ENCODE peak calls at places on chromosomes 16 and 17, in five cellular contexts. Q, U, L, M and D are unnamed samples.

GRCh38 chr17:33987162-33987561 is 267.9 kb upstream of the CCL2 start:
- DNase-seq in U (no peak), Q (no peak), M (no peak), L (peak), D (no peak)

GRCh38 chr16:55711959-55712876 is 56.4 kb downstream of the SLC6A2 start:
- DNase-seq in U (peak), M (peak), Q (peak), L (peak), D (no peak)

GRCh38 chr16:27982184-27982583 is 81.3 kb downstream of the GSG1L start:
- DNase-seq in Q (no peak), L (no peak), U (no peak), M (no peak), D (no peak)

GRCh38 chr17:45871718-45872117 is 22.6 kb upstream of the MAPT start:
- DNase-seq in L (no peak), M (no peak), U (no peak), Q (no peak), D (no peak)

GRCh38 chr17:17435323-17435722 is 41.5 kb upstream of the MED9 start:
- DNase-seq in L (no peak), U (no peak), M (peak), Q (peak), D (no peak)

GRCh38 chr16:8109510-8110369 is 480.6 kb downstream of the TMEM114 start:
- DNase-seq in M (no peak), L (no peak), U (no peak), Q (no peak), D (no peak)

GRCh38 chr16:2785101-2785991 is 2.0 kb downstream of the PRSS33 start:
- DNase-seq in L (no peak), U (peak), M (no peak), Q (no peak), D (no peak)

GRCh38 chr16:1620391-1620790 is 8.2 kb downstream of the CRAMP1 start:
- DNase-seq in Q (no peak), U (no peak), L (no peak), M (no peak), D (no peak)

GRCh38 chr17:55731586-55732250 is 9.1 kb upstream of the TMEM100 start:
- DNase-seq in Q (no peak), L (peak), U (peak), M (peak), D (peak)

DNA sequence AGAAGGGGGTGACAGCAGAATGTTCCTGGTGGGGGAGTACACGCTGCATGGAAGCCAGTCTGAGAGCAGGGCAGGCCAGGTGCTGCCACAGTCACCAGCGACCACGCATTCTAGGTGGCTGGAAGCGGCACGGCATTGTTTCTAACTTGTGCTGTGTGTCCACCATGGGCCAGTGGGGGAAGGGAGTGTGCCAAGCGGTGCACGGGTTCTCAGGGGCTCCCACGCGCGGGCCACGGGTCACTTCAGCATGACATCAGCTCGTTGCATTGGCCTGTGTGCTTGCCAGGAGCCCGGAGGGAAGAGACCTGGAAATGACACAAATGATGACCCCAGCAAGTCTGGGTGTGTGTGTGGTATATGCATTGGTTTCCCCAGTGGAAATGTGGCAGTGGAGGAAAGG is 164.9 kb upstream of the PLCG2 start:
- DNase-seq in L (no peak), U (no peak), Q (no peak), M (no peak), D (no peak)
- TF ChIP-seq CTCF in L (no peak), U (no peak), Q (no peak), M (no peak), D (no peak)

GRCh38 chr16:87800497-87800896 is 34.7 kb upstream of the KLHDC4 start:
- DNase-seq in Q (no peak), M (no peak), U (no peak), L (no peak), D (no peak)

GRCh38 chr16:87806246-87806607 is 40.4 kb upstream of the KLHDC4 start:
- DNase-seq in Q (no peak), U (no peak), L (no peak), M (no peak), D (no peak)

GRCh38 chr16:87802670-87803069 is 36.9 kb upstream of the KLHDC4 start:
- DNase-seq in U (no peak), L (no peak), M (no peak), Q (no peak), D (no peak)

GRCh38 chr16:87801679-87802300 is 36.0 kb upstream of the KLHDC4 start:
- DNase-seq in U (no peak), L (no peak), M (no peak), Q (no peak), D (no peak)

GRCh38 chr16:87803385-87803784 is 37.6 kb upstream of the KLHDC4 start:
- DNase-seq in M (no peak), U (no peak), Q (no peak), L (no peak), D (no peak)
- H3K4me3 ChIP-seq in M (no peak), U (no peak), Q (no peak), L (no peak), D (no peak)

GRCh38 chr17:2155482-2156051 is 100.7 kb downstream of the HIC1 start:
- DNase-seq in M (no peak), L (no peak), Q (no peak), U (no peak), D (no peak)

GRCh38 chr17:2158011-2158410 is 103.1 kb downstream of the HIC1 start:
- DNase-seq in Q (peak), M (peak), U (peak), L (no peak), D (no peak)

GRCh38 chr17:2156666-2157065 is 101.8 kb downstream of the HIC1 start:
- DNase-seq in L (no peak), M (no peak), U (no peak), Q (no peak), D (no peak)

GRCh38 chr17:2151634-2152033 is 96.7 kb downstream of the HIC1 start:
- DNase-seq in M (no peak), L (no peak), U (no peak), Q (no peak), D (no peak)

DNA sequence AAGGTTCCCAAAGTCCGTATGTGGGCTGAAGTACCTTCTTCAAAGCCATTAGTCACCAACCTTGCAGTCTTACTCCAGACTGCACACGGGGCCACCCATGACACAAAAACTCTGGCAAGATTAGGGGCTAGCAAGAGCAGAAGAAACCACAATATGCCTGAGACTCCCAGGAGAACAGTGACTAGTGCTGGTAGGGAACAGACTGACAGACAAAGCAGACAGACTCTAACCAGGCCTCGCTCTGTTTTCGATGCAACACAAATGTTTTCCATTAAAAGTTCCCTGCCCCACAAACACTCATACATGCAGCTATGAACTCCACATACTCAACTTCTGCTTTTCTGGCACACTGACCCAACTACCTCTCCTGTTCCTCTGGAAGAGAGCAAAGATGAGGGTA is 102.2 kb downstream of the HIC1 start:
- DNase-seq in U (peak), L (peak), Q (peak), M (peak), D (no peak)
- H3K27ac ChIP-seq in U (peak), L (peak), Q (peak), M (peak), D (no peak)

GRCh38 chr16:86496262-86496928 is 13.9 kb upstream of the FOXF1 start:
- DNase-seq in L (no peak), U (peak), Q (no peak), M (no peak), D (no peak)
- TF ChIP-seq CTCF in L (no peak), U (no peak), Q (no peak), M (no peak), D (no peak)

DNA sequence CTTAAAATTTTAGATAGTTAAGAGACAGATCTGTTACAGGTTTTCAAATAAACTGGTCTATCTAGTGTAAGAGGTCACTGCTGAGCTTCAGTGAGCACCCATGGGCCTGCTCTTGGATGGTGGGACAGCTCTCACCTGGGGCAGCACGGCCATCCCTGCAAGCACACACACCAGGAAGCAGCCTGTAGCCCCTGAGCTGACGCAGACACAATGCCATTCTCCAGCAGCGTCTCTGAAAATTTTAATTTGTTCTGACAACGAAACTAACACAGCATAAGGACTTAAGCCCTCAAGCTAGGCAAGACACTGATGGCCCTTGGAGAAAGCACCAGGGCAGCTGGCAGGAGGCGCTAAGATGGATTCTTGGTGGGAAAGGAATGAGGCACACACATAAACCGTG is 2.7 kb upstream of the LIMD2 start:
- DNase-seq in Q (no peak), L (no peak), U (no peak), M (no peak), D (peak)
- H3K4me3 ChIP-seq in Q (no peak), L (no peak), U (no peak), M (no peak), D (no peak)

GRCh38 chr17:39776267-39776666 is 38.5 kb downstream of the GRB7 start:
- DNase-seq in M (no peak), L (no peak), Q (no peak), U (no peak), D (no peak)
- H3K27ac ChIP-seq in M (no peak), L (no peak), Q (no peak), U (no peak), D (no peak)